ENCODE peak calls at places on chromosomes 2 and 18, in five cellular contexts. C is cardiac muscle cell, L is WERI-Rb-1, K is tibial artery, U is dorsolateral prefrontal cortex. H is an unnamed sample.

GRCh38 chr2:17539993-17540812 is at the start of gene VSNL1:
- DNase-seq in C (peak; percentile 85), L (peak; percentile 97), K (peak; percentile 48), U (peak; percentile 89), H (peak; percentile 30)

GRCh38 chr2:128639693-128640092 is 321.0 kb upstream of the HS6ST1 start:
- DNase-seq in C (no peak), L (no peak), K (no peak), U (no peak), H (no peak)

GRCh38 chr2:240412211-240412830 is 23.1 kb upstream of the GPC1 start:
- DNase-seq in C (no peak), L (no peak), K (peak; percentile 12), U (peak; percentile 28), H (no peak)

GRCh38 chr18:48356909-48357631 is 52.1 kb downstream of the ZBTB7C start:
- DNase-seq in C (no peak), L (peak; percentile 82), K (no peak), U (no peak), H (no peak)

GRCh38 chr2:79993144-79993543 is 311.4 kb downstream of the LRRTM1 start:
- DNase-seq in C (no peak), L (no peak), K (no peak), U (no peak), H (no peak)

GRCh38 chr2:104889261-104890091 is 35.6 kb downstream of the POU3F3 start:
- DNase-seq in C (no peak), L (no peak), K (no peak), U (no peak), H (no peak)

GRCh38 chr18:24019641-24020331 is 5.2 kb downstream of the TTC39C start:
- DNase-seq in C (no peak), L (no peak), K (no peak), U (no peak), H (no peak)

GRCh38 chr2:140465301-140465700 is 1665.5 kb downstream of the LRP1B start:
- DNase-seq in C (no peak), L (no peak), K (no peak), U (no peak), H (no peak)

GRCh38 chr2:2046497-2046896 is 284.6 kb downstream of the MYT1L start:
- DNase-seq in C (no peak), L (no peak), K (no peak), U (no peak), H (no peak)

GRCh38 chr2:232854082-232854481 is 16.0 kb upstream of the SNORC start:
- DNase-seq in C (peak; percentile 85), L (no peak), K (no peak), U (no peak), H (peak; percentile 90)

GRCh38 chr2:132668986-132669853 is 785 bp downstream of the LYPD1 start:
- DNase-seq in C (no peak), L (peak; percentile 44), K (no peak), U (no peak), H (no peak)

GRCh38 chr2:26298638-26299393 is 47.1 kb upstream of the SELENOI start:
- DNase-seq in C (peak; percentile 62), L (no peak), K (peak; percentile 62), U (no peak), H (peak; percentile 44)

GRCh38 chr2:109117780-109118179 is 11.2 kb upstream of the SH3RF3 start:
- DNase-seq in C (no peak), L (no peak), K (no peak), U (no peak), H (no peak)

GRCh38 chr18:25672490-25672889 is 320.5 kb upstream of the ZNF521 start:
- DNase-seq in C (no peak), L (peak; percentile 39), K (no peak), U (no peak), H (no peak)

GRCh38 chr2:209348453-209348852 is 75.4 kb upstream of the MAP2 start:
- DNase-seq in C (no peak), L (no peak), K (no peak), U (no peak), H (no peak)

GRCh38 chr2:192749606-192750200 is 555.0 kb upstream of the TMEFF2 start:
- DNase-seq in C (peak; percentile 3), L (no peak), K (no peak), U (no peak), H (peak; percentile 1)

GRCh38 chr2:136917281-136917680 is 151.9 kb downstream of the THSD7B start:
- DNase-seq in C (no peak), L (peak; percentile 83), K (peak; percentile 28), U (no peak), H (no peak)

GRCh38 chr2:200616656-200617055 is 30.8 kb downstream of the AOX1 start:
- DNase-seq in C (peak; percentile 67), L (no peak), K (no peak), U (no peak), H (peak; percentile 67)

GRCh38 chr2:231666171-231667095 is 41.9 kb upstream of the PTMA start:
- DNase-seq in C (peak; percentile 95), L (peak; percentile 90), K (peak; percentile 98), U (peak; percentile 84), H (peak; percentile 87)

GRCh38 chr2:286774-287392 is 1.0 kb downstream of the ALKAL2 start:
- DNase-seq in C (peak; percentile 16), L (no peak), K (no peak), U (no peak), H (no peak)

GRCh38 chr2:217797661-217798069 is 205.1 kb downstream of the TNS1 start:
- DNase-seq in C (no peak), L (no peak), K (peak; percentile 61), U (no peak), H (peak; percentile 32)

GRCh38 chr2:254231-254630 is 9.6 kb downstream of the SH3YL1 start:
- DNase-seq in C (no peak), L (no peak), K (no peak), U (no peak), H (no peak)

GRCh38 chr2:99255491-99256318 is at the start of gene LYG2:
- DNase-seq in C (no peak), L (no peak), K (no peak), U (no peak), H (no peak)

GRCh38 chr18:35306588-35307250 is 16.7 kb upstream of the ZSCAN30 start:
- DNase-seq in C (no peak), L (no peak), K (no peak), U (no peak), H (no peak)

GRCh38 chr2:203715744-203716143 is 9.3 kb downstream of the CD28 start:
- DNase-seq in C (no peak), L (no peak), K (no peak), U (no peak), H (no peak)

GRCh38 chr2:216500572-216500971 is 1.9 kb downstream of the RPL37A start:
- DNase-seq in C (no peak), L (no peak), K (no peak), U (no peak), H (no peak)
- H3K4me3 ChIP-seq in C (peak overlapping the region; percentile 99), L (no peak overlapping the region), K (no peak overlapping the region), U (peak overlapping the region; percentile 81), H (peak overlapping the region; percentile 85)

GRCh38 chr18:28999711-29000110 is 822.8 kb upstream of the CDH2 start:
- DNase-seq in C (no peak), L (no peak), K (no peak), U (no peak), H (peak; percentile 28)

GRCh38 chr18:28995319-28995718 is 818.4 kb upstream of the CDH2 start:
- DNase-seq in C (peak; percentile 9), L (peak; percentile 10), K (no peak), U (no peak), H (peak; percentile 10)
- TF ChIP-seq CTCF in C (peak; percentile 9), L (no peak), K (no peak), U (no peak), H (peak; percentile 34)

DNA sequence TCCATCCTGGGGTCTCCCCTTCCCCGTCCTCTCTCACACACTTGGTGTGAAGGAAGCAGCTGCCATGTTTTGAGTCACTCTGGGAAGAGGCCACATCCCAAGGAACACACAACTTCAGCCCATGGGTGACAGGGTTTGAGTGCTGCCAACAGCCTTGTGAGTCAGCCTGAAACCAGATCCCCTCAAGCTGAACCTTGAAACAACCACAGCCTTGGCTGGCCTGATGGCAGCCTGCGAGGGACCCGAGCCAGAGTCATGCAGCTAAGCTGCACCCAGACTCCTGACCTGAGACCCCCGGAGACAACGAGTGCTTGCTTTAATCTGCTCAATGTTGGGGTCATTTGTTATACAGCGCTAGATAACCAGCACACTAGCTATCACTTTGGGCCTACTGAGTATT is 19.3 kb upstream of the MC2R start:
- DNase-seq in C (no peak), L (no peak), K (no peak), U (no peak), H (no peak)
- H3K4me3 ChIP-seq in C (no peak overlapping the region), L (no peak overlapping the region), K (no peak overlapping the region), U (no peak overlapping the region), H (no peak overlapping the region)

GRCh38 chr2:120469486-120469885 is 123.5 kb downstream of the INHBB start:
- DNase-seq in C (peak; percentile 57), L (no peak), K (peak; percentile 62), U (no peak), H (peak; percentile 60)

GRCh38 chr2:120472031-120472430 is 126.1 kb downstream of the INHBB start:
- DNase-seq in C (no peak), L (no peak), K (no peak), U (no peak), H (no peak)

GRCh38 chr2:120470717-120471060 is 124.8 kb downstream of the INHBB start:
- DNase-seq in C (no peak), L (peak; percentile 58), K (peak; percentile 61), U (no peak), H (no peak)

GRCh38 chr2:120470041-120470716 is 124.2 kb downstream of the INHBB start:
- DNase-seq in C (peak; percentile 97), L (no peak), K (peak; percentile 92), U (no peak), H (peak; percentile 95)

DNA sequence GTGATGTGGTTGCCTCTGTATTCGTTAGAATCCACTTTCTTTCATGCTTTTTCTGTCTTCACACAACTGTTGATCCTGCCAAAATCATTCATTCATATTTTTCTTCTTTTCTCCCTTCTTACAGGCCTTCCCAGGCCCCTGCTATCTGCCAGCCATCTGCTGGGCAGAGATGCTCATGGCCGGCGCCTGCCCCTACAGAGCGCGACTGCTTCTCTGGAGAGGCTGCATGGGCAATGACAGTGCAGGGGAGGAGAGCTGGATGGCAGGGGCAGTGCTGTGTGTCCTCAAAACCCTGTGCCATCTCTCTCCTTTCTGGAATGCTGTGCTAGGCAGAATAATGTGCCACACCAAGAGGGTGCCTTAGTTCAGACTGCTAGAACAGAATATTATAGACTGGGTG is 125.2 kb downstream of the INHBB start:
- DNase-seq in C (no peak), L (no peak), K (no peak), U (no peak), H (no peak)
- TF ChIP-seq CTCF in C (no peak), L (no peak), K (no peak), U (no peak), H (no peak)

GRCh38 chr18:57429607-57430165 is 5.5 kb upstream of the ONECUT2 start:
- DNase-seq in C (no peak), L (no peak), K (no peak), U (no peak), H (no peak)

GRCh38 chr18:57426187-57426586 is 9.0 kb upstream of the ONECUT2 start:
- DNase-seq in C (no peak), L (no peak), K (no peak), U (no peak), H (no peak)

GRCh38 chr18:57425096-57425495 is 10.1 kb upstream of the ONECUT2 start:
- DNase-seq in C (no peak), L (no peak), K (no peak), U (no peak), H (no peak)

GRCh38 chr18:57428221-57429150 is 6.7 kb upstream of the ONECUT2 start:
- DNase-seq in C (no peak), L (no peak), K (no peak), U (no peak), H (no peak)

GRCh38 chr18:57427429-57428181 is 7.6 kb upstream of the ONECUT2 start:
- DNase-seq in C (no peak), L (no peak), K (no peak), U (no peak), H (no peak)
- H3K4me3 ChIP-seq in C (no peak overlapping the region), L (no peak overlapping the region), K (peak overlapping the region; percentile 34), U (no peak overlapping the region), H (no peak overlapping the region)